ENCODE peak calls at places on chromosomes 7 and 10, in six cellular contexts. A, Q, O, D, E and H are unnamed samples.

GRCh38 chr10:18325889-18326531 is 185.8 kb downstream of the CACNB2 start:
- DNase-seq in D (no peak), A (no peak), E (no peak), O (no peak), Q (no peak), H (no peak)

GRCh38 chr10:78925800-78926319 is 142.9 kb upstream of the ZMIZ1 start:
- DNase-seq in O (peak; percentile 54), D (no peak), E (no peak), A (no peak), Q (no peak), H (no peak)

GRCh38 chr7:36082910-36083309 is 70.1 kb upstream of the EEPD1 start:
- DNase-seq in Q (no peak), D (no peak), O (peak; percentile 33), E (no peak), A (no peak), H (no peak)

GRCh38 chr7:106225856-106226255 is 58.9 kb downstream of the NAMPT start:
- DNase-seq in A (no peak), E (no peak), Q (no peak), D (no peak), O (no peak), H (no peak)

GRCh38 chr7:74449809-74450397 is 3.8 kb upstream of the GTF2IRD1 start:
- DNase-seq in E (peak; percentile 61), D (peak; percentile 20), Q (peak; percentile 48), O (peak; percentile 85), A (peak; percentile 97), H (peak; percentile 67)

GRCh38 chr10:72186213-72186612 is 29.6 kb upstream of the ANAPC16 start:
- DNase-seq in A (no peak), E (no peak), Q (no peak), O (no peak), D (no peak), H (no peak)

GRCh38 chr7:48429117-48429516 is 257.9 kb downstream of the ABCA13 start:
- DNase-seq in A (no peak), O (no peak), D (no peak), E (no peak), Q (no peak), H (no peak)

GRCh38 chr10:71975891-71976725 is 11.9 kb downstream of the CHST3 start:
- DNase-seq in D (no peak), E (no peak), O (no peak), A (no peak), Q (peak; percentile 45), H (no peak)

GRCh38 chr10:32940321-32941264 is 17.4 kb downstream of the ITGB1 start:
- DNase-seq in A (no peak), E (no peak), D (no peak), Q (no peak), O (no peak), H (no peak)

GRCh38 chr10:17029581-17030271 is 99.9 kb downstream of the CUBN start:
- DNase-seq in E (peak; percentile 45), O (peak; percentile 64), A (no peak), D (no peak), Q (peak; percentile 52), H (no peak)

GRCh38 chr10:30992671-30993070 is 39.0 kb downstream of the ZNF438 start:
- DNase-seq in Q (no peak), O (no peak), D (no peak), A (no peak), E (no peak), H (no peak)

GRCh38 chr7:128409435-128410091 is at the start of gene IMPDH1:
- DNase-seq in A (peak; percentile 97), O (peak; percentile 99), Q (no peak), E (no peak), D (no peak), H (peak; percentile 46)

GRCh38 chr10:18140149-18140956 is at the start of gene CACNB2:
- DNase-seq in E (peak; percentile 10), O (no peak), A (peak; percentile 77), D (no peak), Q (no peak), H (no peak)

GRCh38 chr10:69224862-69225657 is 4.9 kb downstream of the HKDC1 start:
- DNase-seq in O (no peak), Q (no peak), A (no peak), E (no peak), D (no peak), H (no peak)

GRCh38 chr7:31805209-31805818 is 118.3 kb downstream of the PPP1R17 start:
- DNase-seq in D (no peak), A (no peak), O (no peak), E (no peak), Q (no peak), H (no peak)

GRCh38 chr7:116097365-116098009 is 66.9 kb upstream of the TFEC start:
- DNase-seq in D (no peak), O (peak; percentile 23), E (peak; percentile 57), A (no peak), Q (peak; percentile 75), H (no peak)

GRCh38 chr7:12913002-12913401 is 225.6 kb downstream of the ARL4A start:
- DNase-seq in D (no peak), O (peak; percentile 28), A (no peak), E (no peak), Q (no peak), H (no peak)

GRCh38 chr7:77833136-77833535 is 34.6 kb downstream of the PHTF2 start:
- DNase-seq in E (no peak), O (no peak), A (no peak), Q (no peak), D (no peak), H (no peak)

GRCh38 chr7:26007510-26007909 is 144.5 kb upstream of the NFE2L3 start:
- DNase-seq in D (no peak), Q (no peak), E (no peak), A (no peak), O (no peak), H (no peak)

GRCh38 chr7:139738772-139739171 is 39.0 kb downstream of the HIPK2 start:
- DNase-seq in O (no peak), A (no peak), Q (no peak), E (no peak), D (no peak), H (no peak)

GRCh38 chr7:51455513-51455912 is 138.9 kb upstream of the COBL start:
- DNase-seq in Q (no peak), D (no peak), E (no peak), A (no peak), O (no peak), H (no peak)

GRCh38 chr7:25179325-25179724 is 49.0 kb downstream of the NPVF start:
- DNase-seq in E (no peak), Q (no peak), D (no peak), O (no peak), A (no peak), H (no peak)

GRCh38 chr10:84706875-84707274 is 378.5 kb downstream of the CCSER2 start:
- DNase-seq in Q (no peak), D (no peak), E (no peak), O (no peak), A (no peak), H (no peak)

GRCh38 chr10:784377-784758 is 94.9 kb upstream of the DIP2C start:
- DNase-seq in Q (peak; percentile 16), E (no peak), A (peak; percentile 57), O (no peak), D (no peak), H (no peak)

GRCh38 chr10:42836771-42837468 is 54.3 kb downstream of the BMS1 start:
- DNase-seq in Q (no peak), A (no peak), E (peak; percentile 3), O (no peak), D (no peak), H (no peak)

GRCh38 chr10:118107040-118107439 is 60.3 kb upstream of the RAB11FIP2 start:
- DNase-seq in Q (no peak), O (no peak), A (no peak), E (no peak), D (no peak), H (no peak)

GRCh38 chr7:45086348-45087065 is 2.3 kb downstream of the NACAD start:
- DNase-seq in O (no peak), A (no peak), E (no peak), Q (no peak), D (no peak), H (no peak)

GRCh38 chr10:100442548-100442947 is 20.3 kb upstream of the WNT8B start:
- DNase-seq in Q (no peak), A (no peak), D (no peak), O (no peak), E (no peak), H (no peak)

GRCh38 chr7:152354061-152354460 is 81.7 kb downstream of the KMT2C start:
- DNase-seq in E (peak; percentile 4), Q (no peak), D (no peak), O (no peak), A (no peak), H (no peak)

GRCh38 chr7:132030161-132030568 is 473.7 kb upstream of the PODXL start:
- DNase-seq in A (no peak), O (no peak), E (no peak), D (no peak), Q (no peak), H (no peak)

GRCh38 chr7:139041378-139042053 is 5.7 kb upstream of the ZC3HAV1L start:
- DNase-seq in D (no peak), Q (no peak), A (no peak), O (no peak), E (no peak), H (no peak)

DNA sequence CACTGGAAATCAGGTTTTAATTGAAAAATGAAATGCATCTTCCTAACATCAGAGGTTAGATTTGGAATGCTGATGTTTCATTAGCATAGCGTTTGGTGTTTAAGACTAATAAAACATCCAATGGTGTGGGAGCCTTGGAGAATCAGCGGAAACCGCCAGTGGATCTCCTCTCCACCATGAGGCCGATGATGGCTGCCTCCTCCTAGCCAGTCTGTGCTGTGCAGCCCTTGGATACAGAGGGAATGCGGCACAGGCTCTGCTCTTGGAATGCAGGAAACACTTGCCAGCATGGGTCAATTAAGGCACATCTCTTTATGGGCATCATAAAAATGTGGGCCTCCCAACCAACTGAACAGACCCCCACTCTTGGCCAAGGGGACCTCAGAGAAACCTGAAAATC is 259.9 kb downstream of the GLRX3 start:
- DNase-seq in O (no peak), Q (no peak), E (no peak), D (no peak), A (no peak), H (no peak)
- H3K9me3 ChIP-seq in O (no peaks in the 10 kb centered on the region), Q (no peaks in the 10 kb centered on the region), E (peaks cover 54% of the 10 kb centered on the region), D (peaks cover 2% of the 10 kb centered on the region), A (peaks cover 15% of the 10 kb centered on the region), H (peaks cover 38% of the 10 kb centered on the region)

DNA sequence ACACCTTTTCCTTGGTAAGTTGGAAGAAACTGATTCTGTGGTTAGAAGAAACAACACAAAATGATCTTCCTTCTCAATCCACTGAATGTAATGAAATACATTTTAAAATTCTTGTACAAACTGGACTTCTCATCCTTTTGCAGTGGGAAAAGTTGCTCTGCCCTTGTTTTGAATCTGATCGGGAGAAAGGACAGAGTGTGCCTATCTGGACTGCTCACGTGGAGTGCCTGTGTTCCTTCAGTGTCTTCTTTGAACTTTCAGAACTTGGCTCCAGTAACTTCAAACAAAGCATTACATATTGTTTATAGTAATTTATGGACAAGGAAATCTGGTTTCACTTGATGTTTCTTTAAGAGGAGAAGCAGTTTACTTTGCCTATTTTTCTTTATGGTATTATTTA is 17.1 kb downstream of the SLC26A3 start:
- DNase-seq in E (no peak), Q (no peak), D (no peak), O (no peak), A (no peak), H (no peak)
- TF ChIP-seq ZNF274 in E (no peak), Q (no peak), D (no peak), O (no peak), A (no peak), H (no peak)

GRCh38 chr7:118300177-118300576 is 75.7 kb downstream of the ANKRD7 start:
- DNase-seq in Q (no peak), D (no peak), O (no peak), E (no peak), A (no peak), H (no peak)
- H3K4me1 ChIP-seq in Q (no peaks in the 10 kb centered on the region), D (no peaks in the 10 kb centered on the region), O (no peaks in the 10 kb centered on the region), E (no peaks in the 10 kb centered on the region), A (no peaks in the 10 kb centered on the region), H (no peaks in the 10 kb centered on the region)

GRCh38 chr10:11602919-11603523 is 8.4 kb downstream of the USP6NL start:
- DNase-seq in E (peak; percentile 91), Q (peak; percentile 18), A (no peak), D (peak; percentile 67), O (no peak), H (no peak)
- H3K9me3 ChIP-seq in E (no peaks in the 10 kb centered on the region), Q (no peaks in the 10 kb centered on the region), A (no peaks in the 10 kb centered on the region), D (no peaks in the 10 kb centered on the region), O (no peaks in the 10 kb centered on the region), H (peaks cover 8% of the 10 kb centered on the region)